ENCODE peak calls at places on chromosomes 7 and 10, in seven cellular contexts. One of them, this sample, is unnamed.

GRCh38 chr7:134480730-134481129 is 21.8 kb upstream of the AKR1B1 start:
- DNase-seq in AG04449: no peak
- DNase-seq in AG04450: no peak
- DNase-seq in AG10803: peak
- DNase-seq in dorsolateral prefrontal cortex: no peak
- DNase-seq in astrocyte: peak
- DNase-seq in fibroblast of mammary gland: peak
- DNase-seq in this sample: peak

GRCh38 chr10:5560142-5560843 is 35.5 kb downstream of the CALML3 start:
- DNase-seq in AG10803: no peak
- DNase-seq in dorsolateral prefrontal cortex: no peak
- DNase-seq in AG04450: no peak
- DNase-seq in astrocyte: no peak
- DNase-seq in AG04449: no peak
- DNase-seq in fibroblast of mammary gland: no peak
- DNase-seq in this sample: no peak

GRCh38 chr7:131488361-131488760 is 68.1 kb downstream of the PODXL start:
- DNase-seq in AG10803: no peak
- DNase-seq in astrocyte: no peak
- DNase-seq in AG04450: no peak
- DNase-seq in AG04449: no peak
- DNase-seq in fibroblast of mammary gland: no peak
- DNase-seq in dorsolateral prefrontal cortex: no peak
- DNase-seq in this sample: no peak

GRCh38 chr10:87827681-87828080 is 9.7 kb upstream of the ATAD1 start:
- DNase-seq in AG04449: no peak
- DNase-seq in astrocyte: no peak
- DNase-seq in AG04450: no peak
- DNase-seq in fibroblast of mammary gland: no peak
- DNase-seq in AG10803: no peak
- DNase-seq in dorsolateral prefrontal cortex: no peak
- DNase-seq in this sample: no peak

GRCh38 chr10:72637398-72637857 is 11.5 kb upstream of the MICU1 start:
- DNase-seq in AG04450: no peak
- DNase-seq in dorsolateral prefrontal cortex: no peak
- DNase-seq in astrocyte: peak
- DNase-seq in fibroblast of mammary gland: peak
- DNase-seq in AG10803: peak
- DNase-seq in AG04449: peak
- DNase-seq in this sample: peak

GRCh38 chr7:28607799-28608198 is 195.5 kb downstream of the CREB5 start:
- DNase-seq in AG04450: no peak
- DNase-seq in dorsolateral prefrontal cortex: no peak
- DNase-seq in AG04449: no peak
- DNase-seq in fibroblast of mammary gland: no peak
- DNase-seq in astrocyte: no peak
- DNase-seq in AG10803: no peak
- DNase-seq in this sample: no peak

GRCh38 chr10:88838766-88839165 is 12.9 kb downstream of the ANKRD22 start:
- DNase-seq in AG04449: no peak
- DNase-seq in dorsolateral prefrontal cortex: no peak
- DNase-seq in fibroblast of mammary gland: no peak
- DNase-seq in astrocyte: no peak
- DNase-seq in AG10803: no peak
- DNase-seq in AG04450: no peak
- DNase-seq in this sample: no peak

GRCh38 chr7:75531359-75531821 is 39.3 kb downstream of the SPDYE5 start:
- DNase-seq in dorsolateral prefrontal cortex: no peak
- DNase-seq in astrocyte: no peak
- DNase-seq in fibroblast of mammary gland: no peak
- DNase-seq in AG10803: no peak
- DNase-seq in AG04449: no peak
- DNase-seq in AG04450: no peak
- DNase-seq in this sample: no peak

GRCh38 chr10:126153686-126154628 is 234.3 kb downstream of the ADAM12 start:
- DNase-seq in astrocyte: peak
- DNase-seq in AG04449: no peak
- DNase-seq in fibroblast of mammary gland: peak
- DNase-seq in dorsolateral prefrontal cortex: no peak
- DNase-seq in AG10803: peak
- DNase-seq in AG04450: no peak
- DNase-seq in this sample: peak

GRCh38 chr10:3136336-3136735 is 36.2 kb downstream of the PITRM1 start:
- DNase-seq in dorsolateral prefrontal cortex: no peak
- DNase-seq in AG10803: no peak
- DNase-seq in fibroblast of mammary gland: peak
- DNase-seq in astrocyte: no peak
- DNase-seq in AG04449: no peak
- DNase-seq in AG04450: no peak
- DNase-seq in this sample: no peak

GRCh38 chr10:132223156-132223590 is 36.4 kb downstream of the DPYSL4 start:
- DNase-seq in astrocyte: peak
- DNase-seq in AG10803: peak
- DNase-seq in AG04450: peak
- DNase-seq in dorsolateral prefrontal cortex: peak
- DNase-seq in AG04449: peak
- DNase-seq in fibroblast of mammary gland: peak
- DNase-seq in this sample: peak

GRCh38 chr7:107208046-107208458 is 39.2 kb downstream of the HBP1 start:
- DNase-seq in dorsolateral prefrontal cortex: no peak
- DNase-seq in AG04449: no peak
- DNase-seq in AG10803: peak
- DNase-seq in fibroblast of mammary gland: peak
- DNase-seq in AG04450: no peak
- DNase-seq in astrocyte: no peak
- DNase-seq in this sample: peak

GRCh38 chr7:80078159-80078731 is 56.4 kb upstream of the GNAI1 start:
- DNase-seq in AG04450: no peak
- DNase-seq in dorsolateral prefrontal cortex: no peak
- DNase-seq in AG10803: peak
- DNase-seq in AG04449: no peak
- DNase-seq in astrocyte: peak
- DNase-seq in fibroblast of mammary gland: peak
- DNase-seq in this sample: peak

GRCh38 chr10:1044146-1044545 is 4.8 kb downstream of the IDI1 start:
- DNase-seq in AG04449: no peak
- DNase-seq in AG04450: no peak
- DNase-seq in AG10803: no peak
- DNase-seq in fibroblast of mammary gland: no peak
- DNase-seq in dorsolateral prefrontal cortex: no peak
- DNase-seq in astrocyte: no peak
- DNase-seq in this sample: no peak

GRCh38 chr10:62048919-62049636 is 147.6 kb downstream of the ARID5B start:
- DNase-seq in dorsolateral prefrontal cortex: peak
- DNase-seq in AG04449: peak
- DNase-seq in AG10803: peak
- DNase-seq in AG04450: peak
- DNase-seq in fibroblast of mammary gland: peak
- DNase-seq in astrocyte: peak
- DNase-seq in this sample: peak

GRCh38 chr10:71812016-71812912 is 38.8 kb downstream of the PSAP start:
- DNase-seq in fibroblast of mammary gland: peak
- DNase-seq in AG10803: peak
- DNase-seq in AG04450: no peak
- DNase-seq in AG04449: no peak
- DNase-seq in astrocyte: no peak
- DNase-seq in dorsolateral prefrontal cortex: peak
- DNase-seq in this sample: peak

GRCh38 chr10:117240730-117241529 is at the start of gene SLC18A2:
- DNase-seq in astrocyte: no peak
- DNase-seq in AG04449: no peak
- DNase-seq in dorsolateral prefrontal cortex: no peak
- DNase-seq in AG10803: no peak
- DNase-seq in AG04450: no peak
- DNase-seq in fibroblast of mammary gland: no peak
- DNase-seq in this sample: no peak

GRCh38 chr10:77084431-77085144 is 553.0 kb downstream of the KCNMA1 start:
- DNase-seq in AG10803: peak
- DNase-seq in AG04450: no peak
- DNase-seq in AG04449: no peak
- DNase-seq in astrocyte: no peak
- DNase-seq in fibroblast of mammary gland: peak
- DNase-seq in dorsolateral prefrontal cortex: no peak
- DNase-seq in this sample: peak

GRCh38 chr10:47143072-47143471 is 156.9 kb upstream of the GDF10 start:
- DNase-seq in AG04449: no peak
- DNase-seq in AG04450: no peak
- DNase-seq in dorsolateral prefrontal cortex: no peak
- DNase-seq in AG10803: no peak
- DNase-seq in fibroblast of mammary gland: no peak
- DNase-seq in astrocyte: no peak
- DNase-seq in this sample: no peak

GRCh38 chr10:71715860-71716259 is 3.7 kb downstream of the C10orf105 start:
- DNase-seq in AG10803: no peak
- DNase-seq in dorsolateral prefrontal cortex: no peak
- DNase-seq in fibroblast of mammary gland: no peak
- DNase-seq in AG04450: no peak
- DNase-seq in astrocyte: no peak
- DNase-seq in AG04449: no peak
- DNase-seq in this sample: no peak

GRCh38 chr7:26620352-26620751 is 244.0 kb downstream of the SKAP2 start:
- DNase-seq in astrocyte: no peak
- DNase-seq in AG04449: no peak
- DNase-seq in AG04450: no peak
- DNase-seq in fibroblast of mammary gland: peak
- DNase-seq in dorsolateral prefrontal cortex: no peak
- DNase-seq in AG10803: no peak
- DNase-seq in this sample: no peak

GRCh38 chr10:10647331-10647730 is 370.3 kb upstream of the CELF2 start:
- DNase-seq in dorsolateral prefrontal cortex: no peak
- DNase-seq in fibroblast of mammary gland: peak
- DNase-seq in AG04450: no peak
- DNase-seq in astrocyte: no peak
- DNase-seq in AG04449: no peak
- DNase-seq in AG10803: no peak
- DNase-seq in this sample: no peak

GRCh38 chr10:73506491-73506890 is 10.7 kb upstream of the PPP3CB start:
- DNase-seq in AG10803: peak
- DNase-seq in dorsolateral prefrontal cortex: no peak
- DNase-seq in AG04450: no peak
- DNase-seq in astrocyte: peak
- DNase-seq in fibroblast of mammary gland: peak
- DNase-seq in AG04449: no peak
- DNase-seq in this sample: no peak

GRCh38 chr10:3908183-3908582 is 123.2 kb upstream of the KLF6 start:
- DNase-seq in AG10803: peak
- DNase-seq in astrocyte: no peak
- DNase-seq in AG04450: no peak
- DNase-seq in fibroblast of mammary gland: peak
- DNase-seq in dorsolateral prefrontal cortex: no peak
- DNase-seq in AG04449: no peak
- DNase-seq in this sample: no peak

GRCh38 chr10:131947631-131948347 is 33.9 kb downstream of the BNIP3 start:
- DNase-seq in AG10803: peak
- DNase-seq in dorsolateral prefrontal cortex: no peak
- DNase-seq in AG04449: peak
- DNase-seq in fibroblast of mammary gland: peak
- DNase-seq in astrocyte: peak
- DNase-seq in AG04450: peak
- DNase-seq in this sample: peak

GRCh38 chr10:133527779-133528271 is 662 bp downstream of the CYP2E1 start:
- DNase-seq in astrocyte: no peak
- DNase-seq in AG10803: no peak
- DNase-seq in AG04450: no peak
- DNase-seq in dorsolateral prefrontal cortex: no peak
- DNase-seq in fibroblast of mammary gland: no peak
- DNase-seq in AG04449: no peak
- DNase-seq in this sample: no peak
- H3K4me3 ChIP-seq in astrocyte: no peak
- H3K4me3 ChIP-seq in AG10803: peak
- H3K4me3 ChIP-seq in AG04450: no peak
- H3K4me3 ChIP-seq in dorsolateral prefrontal cortex: peak
- H3K4me3 ChIP-seq in fibroblast of mammary gland: no peak
- H3K4me3 ChIP-seq in AG04449: peak
- H3K4me3 ChIP-seq in this sample: no peak

GRCh38 chr7:144786522-144786921 is 49.3 kb downstream of the TPK1 start:
- DNase-seq in AG04449: no peak
- DNase-seq in astrocyte: no peak
- DNase-seq in dorsolateral prefrontal cortex: no peak
- DNase-seq in AG04450: no peak
- DNase-seq in fibroblast of mammary gland: peak
- DNase-seq in AG10803: no peak
- DNase-seq in this sample: no peak

GRCh38 chr7:144785491-144785890 is 50.4 kb downstream of the TPK1 start:
- DNase-seq in AG04449: no peak
- DNase-seq in AG04450: no peak
- DNase-seq in AG10803: no peak
- DNase-seq in astrocyte: no peak
- DNase-seq in fibroblast of mammary gland: no peak
- DNase-seq in dorsolateral prefrontal cortex: no peak
- DNase-seq in this sample: no peak

GRCh38 chr7:144784943-144785342 is 50.9 kb downstream of the TPK1 start:
- DNase-seq in fibroblast of mammary gland: peak
- DNase-seq in AG04450: no peak
- DNase-seq in AG10803: no peak
- DNase-seq in dorsolateral prefrontal cortex: no peak
- DNase-seq in astrocyte: no peak
- DNase-seq in AG04449: no peak
- DNase-seq in this sample: peak

GRCh38 chr7:144786079-144786478 is 49.8 kb downstream of the TPK1 start:
- DNase-seq in fibroblast of mammary gland: no peak
- DNase-seq in AG04449: no peak
- DNase-seq in dorsolateral prefrontal cortex: no peak
- DNase-seq in AG04450: no peak
- DNase-seq in astrocyte: no peak
- DNase-seq in AG10803: no peak
- DNase-seq in this sample: no peak

GRCh38 chr7:144787127-144787526 is 48.7 kb downstream of the TPK1 start:
- DNase-seq in dorsolateral prefrontal cortex: no peak
- DNase-seq in astrocyte: no peak
- DNase-seq in AG04450: no peak
- DNase-seq in fibroblast of mammary gland: no peak
- DNase-seq in AG04449: no peak
- DNase-seq in AG10803: no peak
- DNase-seq in this sample: no peak
- TF ChIP-seq CTCF in dorsolateral prefrontal cortex: no peak
- TF ChIP-seq CTCF in astrocyte: no peak
- TF ChIP-seq CTCF in AG04450: no peak
- TF ChIP-seq CTCF in fibroblast of mammary gland: peak
- TF ChIP-seq CTCF in AG04449: no peak
- TF ChIP-seq CTCF in AG10803: no peak
- TF ChIP-seq CTCF in this sample: no peak

DNA sequence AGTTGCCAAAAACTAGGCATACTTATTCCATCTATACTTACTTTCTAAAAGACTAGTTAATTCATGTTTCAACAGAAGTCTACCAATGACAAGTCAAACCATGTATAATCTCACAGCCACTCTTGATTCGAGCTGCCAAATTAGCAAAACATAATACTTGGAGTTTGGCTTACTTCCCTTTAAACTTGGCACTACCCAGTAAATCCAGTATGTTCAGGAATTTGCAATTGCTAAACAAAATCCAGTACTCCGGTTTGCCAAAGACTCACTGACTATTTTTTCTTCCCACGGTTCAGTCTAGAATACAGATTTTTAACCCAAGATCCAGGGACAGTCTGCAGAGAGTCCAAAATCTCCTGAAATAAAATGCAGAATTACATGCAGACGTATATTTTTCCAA is 4.6 kb downstream of the OAT start:
- DNase-seq in AG04449: no peak
- DNase-seq in AG10803: peak
- DNase-seq in fibroblast of mammary gland: peak
- DNase-seq in dorsolateral prefrontal cortex: no peak
- DNase-seq in AG04450: no peak
- DNase-seq in astrocyte: peak
- DNase-seq in this sample: peak
- H3K4me3 ChIP-seq in AG04449: no peak
- H3K4me3 ChIP-seq in AG10803: no peak
- H3K4me3 ChIP-seq in fibroblast of mammary gland: no peak
- H3K4me3 ChIP-seq in dorsolateral prefrontal cortex: no peak
- H3K4me3 ChIP-seq in AG04450: no peak
- H3K4me3 ChIP-seq in astrocyte: no peak
- H3K4me3 ChIP-seq in this sample: no peak

GRCh38 chr7:135697276-135698049 is 30.5 kb downstream of the SLC13A4 start:
- DNase-seq in astrocyte: no peak
- DNase-seq in AG04450: no peak
- DNase-seq in fibroblast of mammary gland: no peak
- DNase-seq in AG04449: no peak
- DNase-seq in AG10803: no peak
- DNase-seq in dorsolateral prefrontal cortex: no peak
- DNase-seq in this sample: no peak
- TF ChIP-seq CTCF in astrocyte: no peak
- TF ChIP-seq CTCF in AG04450: no peak
- TF ChIP-seq CTCF in fibroblast of mammary gland: no peak
- TF ChIP-seq CTCF in AG04449: no peak
- TF ChIP-seq CTCF in AG10803: no peak
- TF ChIP-seq CTCF in dorsolateral prefrontal cortex: no peak
- TF ChIP-seq CTCF in this sample: no peak